ENCODE peak calls at places on chromosomes 13 and 19, in seven cellular contexts. One of them, this sample, is unnamed.

GRCh38 chr19:12786149-12786870 is 5.0 kb upstream of the JUNB start:
- DNase-seq in fibroblast of lung: no peak
- DNase-seq in PC-3: peak
- DNase-seq in ovary: no peak
- DNase-seq in AG04450: no peak
- DNase-seq in PC-9: peak
- DNase-seq in neural crest cell: no peak
- DNase-seq in this sample: no peak

GRCh38 chr19:33508941-33509614 is 12.5 kb downstream of the PEPD start:
- DNase-seq in fibroblast of lung: no peak
- DNase-seq in PC-3: no peak
- DNase-seq in ovary: no peak
- DNase-seq in AG04450: no peak
- DNase-seq in PC-9: no peak
- DNase-seq in neural crest cell: no peak
- DNase-seq in this sample: peak

GRCh38 chr19:36113895-36114762 is 546 bp downstream of the POLR2I start:
- DNase-seq in fibroblast of lung: peak
- DNase-seq in PC-3: peak
- DNase-seq in ovary: peak
- DNase-seq in AG04450: no peak
- DNase-seq in PC-9: peak
- DNase-seq in neural crest cell: no peak
- DNase-seq in this sample: peak

GRCh38 chr13:111491659-111492058 is 171.2 kb downstream of the TEX29 start:
- DNase-seq in fibroblast of lung: no peak
- DNase-seq in PC-3: no peak
- DNase-seq in ovary: no peak
- DNase-seq in AG04450: no peak
- DNase-seq in PC-9: no peak
- DNase-seq in neural crest cell: no peak
- DNase-seq in this sample: no peak

GRCh38 chr13:39040206-39040605 is 1.9 kb downstream of the NHLRC3 start:
- DNase-seq in fibroblast of lung: peak
- DNase-seq in PC-3: no peak
- DNase-seq in ovary: no peak
- DNase-seq in AG04450: no peak
- DNase-seq in PC-9: no peak
- DNase-seq in neural crest cell: no peak
- DNase-seq in this sample: no peak

GRCh38 chr19:343941-344624 is 513 bp downstream of the MIER2 start:
- DNase-seq in fibroblast of lung: peak
- DNase-seq in PC-3: no peak
- DNase-seq in ovary: peak
- DNase-seq in AG04450: no peak
- DNase-seq in PC-9: no peak
- DNase-seq in neural crest cell: peak
- DNase-seq in this sample: no peak

GRCh38 chr19:36060430-36060829 is 5.7 kb downstream of the WDR62 start:
- DNase-seq in fibroblast of lung: peak
- DNase-seq in PC-3: peak
- DNase-seq in ovary: peak
- DNase-seq in AG04450: peak
- DNase-seq in PC-9: peak
- DNase-seq in neural crest cell: peak
- DNase-seq in this sample: peak

GRCh38 chr13:101930331-101930730 is 471.5 kb downstream of the FGF14 start:
- DNase-seq in fibroblast of lung: no peak
- DNase-seq in PC-3: no peak
- DNase-seq in ovary: no peak
- DNase-seq in AG04450: no peak
- DNase-seq in PC-9: no peak
- DNase-seq in neural crest cell: no peak
- DNase-seq in this sample: peak

GRCh38 chr13:94305463-94305862 is 174.0 kb downstream of the DCT start:
- DNase-seq in fibroblast of lung: peak
- DNase-seq in PC-3: peak
- DNase-seq in ovary: no peak
- DNase-seq in AG04450: no peak
- DNase-seq in PC-9: no peak
- DNase-seq in neural crest cell: no peak
- DNase-seq in this sample: peak

GRCh38 chr13:112397108-112397507 is 21.0 kb downstream of the SPACA7 start:
- DNase-seq in fibroblast of lung: no peak
- DNase-seq in PC-3: no peak
- DNase-seq in ovary: no peak
- DNase-seq in AG04450: no peak
- DNase-seq in PC-9: no peak
- DNase-seq in neural crest cell: no peak
- DNase-seq in this sample: no peak

GRCh38 chr13:29513981-29514719 is 81.3 kb downstream of the SLC7A1 start:
- DNase-seq in fibroblast of lung: no peak
- DNase-seq in PC-3: no peak
- DNase-seq in ovary: no peak
- DNase-seq in AG04450: no peak
- DNase-seq in PC-9: no peak
- DNase-seq in neural crest cell: no peak
- DNase-seq in this sample: no peak

GRCh38 chr19:7679017-7679720 is 1.5 kb upstream of the TRAPPC5 start:
- DNase-seq in fibroblast of lung: no peak
- DNase-seq in PC-3: peak
- DNase-seq in ovary: no peak
- DNase-seq in AG04450: no peak
- DNase-seq in PC-9: no peak
- DNase-seq in neural crest cell: no peak
- DNase-seq in this sample: no peak

DNA sequence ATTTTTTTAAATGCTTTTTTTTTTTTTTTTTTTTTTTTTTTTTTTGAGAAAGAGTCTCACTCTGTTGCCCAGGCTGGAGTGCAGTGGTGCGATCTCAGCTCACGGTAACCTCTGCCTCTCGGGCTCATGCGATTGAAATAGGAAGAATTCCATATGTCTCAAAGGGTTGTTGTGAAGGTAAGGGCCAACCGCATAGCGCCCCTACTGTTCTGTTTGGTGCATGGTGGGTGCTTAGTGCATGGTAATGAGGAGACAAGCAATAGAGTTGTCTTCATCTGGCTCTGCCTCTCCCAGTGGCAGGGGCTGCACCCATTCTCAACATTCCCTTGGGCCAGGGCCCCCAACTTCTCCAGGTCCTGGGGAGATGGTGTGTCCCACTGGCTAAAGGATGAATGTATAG is 68.7 kb downstream of the RASL11A start:
- DNase-seq in fibroblast of lung: peak
- DNase-seq in PC-3: peak
- DNase-seq in ovary: no peak
- DNase-seq in AG04450: no peak
- DNase-seq in PC-9: no peak
- DNase-seq in neural crest cell: peak
- DNase-seq in this sample: no peak
- TF ChIP-seq CTCF in fibroblast of lung: peak
- TF ChIP-seq CTCF in PC-3: peak
- TF ChIP-seq CTCF in ovary: no peak
- TF ChIP-seq CTCF in AG04450: peak
- TF ChIP-seq CTCF in PC-9: peak
- TF ChIP-seq CTCF in neural crest cell: peak
- TF ChIP-seq CTCF in this sample: peak

GRCh38 chr19:11020423-11020822 is 59.6 kb downstream of the SMARCA4 start:
- DNase-seq in fibroblast of lung: no peak
- DNase-seq in PC-3: no peak
- DNase-seq in ovary: no peak
- DNase-seq in AG04450: no peak
- DNase-seq in PC-9: no peak
- DNase-seq in neural crest cell: no peak
- DNase-seq in this sample: no peak

GRCh38 chr19:11021760-11022144 is 60.9 kb downstream of the SMARCA4 start:
- DNase-seq in fibroblast of lung: no peak
- DNase-seq in PC-3: no peak
- DNase-seq in ovary: no peak
- DNase-seq in AG04450: no peak
- DNase-seq in PC-9: no peak
- DNase-seq in neural crest cell: no peak
- DNase-seq in this sample: no peak

GRCh38 chr19:11023016-11023415 is 62.2 kb downstream of the SMARCA4 start:
- DNase-seq in fibroblast of lung: no peak
- DNase-seq in PC-3: no peak
- DNase-seq in ovary: no peak
- DNase-seq in AG04450: no peak
- DNase-seq in PC-9: no peak
- DNase-seq in neural crest cell: no peak
- DNase-seq in this sample: no peak

GRCh38 chr19:11019824-11020223 is 59.0 kb downstream of the SMARCA4 start:
- DNase-seq in fibroblast of lung: no peak
- DNase-seq in PC-3: no peak
- DNase-seq in ovary: no peak
- DNase-seq in AG04450: no peak
- DNase-seq in PC-9: no peak
- DNase-seq in neural crest cell: no peak
- DNase-seq in this sample: no peak

DNA sequence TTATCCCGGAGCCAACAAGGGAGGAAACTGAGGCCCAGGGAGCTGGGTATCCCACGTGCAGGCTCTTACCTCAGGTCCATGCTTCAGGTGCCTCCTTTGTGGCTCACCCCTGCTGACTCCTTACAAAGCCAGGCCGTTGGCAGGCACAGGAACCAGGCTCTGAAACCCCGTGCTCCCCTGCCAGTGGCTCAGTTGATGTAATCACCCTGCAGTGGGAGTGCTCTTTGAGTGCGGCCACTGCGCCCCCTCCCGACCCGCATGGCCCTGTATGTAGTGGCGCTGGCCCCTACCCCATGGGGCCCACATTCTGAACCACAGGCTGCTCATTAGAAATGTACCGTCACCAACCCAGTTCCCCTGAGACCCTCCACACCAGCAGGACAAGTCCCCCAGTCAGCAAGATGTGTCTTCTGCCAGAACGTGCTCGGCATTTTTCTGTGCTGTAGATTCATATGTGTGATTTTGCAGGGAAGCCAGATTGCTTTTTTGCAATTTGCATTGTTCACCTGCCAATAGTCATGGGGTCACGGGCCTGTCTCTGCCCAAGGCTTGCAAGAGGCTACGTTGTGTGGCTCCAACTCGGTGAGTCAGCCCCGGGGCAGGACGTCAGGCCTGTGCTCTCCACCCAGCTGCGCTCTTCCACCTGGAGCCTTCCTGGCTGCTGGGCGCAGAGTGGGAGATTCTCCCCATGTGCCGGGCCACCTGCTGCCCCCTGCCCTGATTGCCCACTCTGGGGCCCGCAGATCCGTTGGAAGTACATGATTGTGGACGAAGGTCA is 60.3 kb downstream of the SMARCA4 start:
- DNase-seq in fibroblast of lung: no peak
- DNase-seq in PC-3: no peak
- DNase-seq in ovary: no peak
- DNase-seq in AG04450: no peak
- DNase-seq in PC-9: no peak
- DNase-seq in neural crest cell: no peak
- DNase-seq in this sample: no peak
- TF ChIP-seq CTCF in fibroblast of lung: no peak
- TF ChIP-seq CTCF in PC-3: no peak
- TF ChIP-seq CTCF in ovary: no peak
- TF ChIP-seq CTCF in AG04450: no peak
- TF ChIP-seq CTCF in PC-9: no peak
- TF ChIP-seq CTCF in neural crest cell: no peak
- TF ChIP-seq CTCF in this sample: no peak

DNA sequence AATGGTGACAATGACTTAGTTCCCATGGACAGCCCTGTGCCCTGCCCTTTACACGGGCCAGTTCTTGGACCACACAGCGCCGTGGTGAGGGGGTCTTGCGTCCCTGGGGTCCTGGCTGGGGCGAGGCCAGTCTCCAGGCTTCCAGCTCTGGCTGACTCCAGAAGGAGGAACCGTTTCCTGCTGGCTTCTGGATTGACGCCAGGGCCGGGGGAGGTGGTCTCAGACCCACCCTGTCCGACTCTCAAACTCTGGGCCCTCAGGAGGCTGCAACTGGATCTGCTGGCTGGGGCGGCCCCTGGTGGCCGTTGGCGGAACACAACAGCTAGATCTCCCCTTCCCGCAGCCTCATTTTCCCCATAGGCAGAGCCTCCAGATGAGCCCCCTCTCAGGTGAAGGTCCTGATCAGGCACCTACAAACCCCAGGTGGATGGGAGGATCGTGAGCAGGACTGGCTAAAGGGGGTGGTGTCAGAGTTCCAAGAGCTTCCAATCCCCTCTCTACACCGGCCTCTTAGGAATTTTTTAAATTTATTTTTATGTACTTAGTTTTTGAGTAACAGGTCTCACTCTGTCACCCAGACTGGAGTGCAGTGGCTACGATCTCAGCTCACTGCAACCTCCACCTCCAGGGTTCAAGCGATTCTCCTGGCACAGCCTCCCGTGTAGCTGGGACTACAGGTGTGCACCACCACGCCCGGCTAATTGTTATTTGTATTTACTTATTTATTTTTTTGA is 8.0 kb downstream of the CCDC194 start:
- DNase-seq in fibroblast of lung: peak
- DNase-seq in PC-3: peak
- DNase-seq in ovary: peak
- DNase-seq in AG04450: no peak
- DNase-seq in PC-9: peak
- DNase-seq in neural crest cell: peak
- DNase-seq in this sample: no peak
- TF ChIP-seq CTCF in fibroblast of lung: peak
- TF ChIP-seq CTCF in PC-3: peak
- TF ChIP-seq CTCF in ovary: peak
- TF ChIP-seq CTCF in AG04450: peak
- TF ChIP-seq CTCF in PC-9: peak
- TF ChIP-seq CTCF in neural crest cell: peak
- TF ChIP-seq CTCF in this sample: peak

GRCh38 chr19:6551607-6552450 is 21.0 kb downstream of the TNFSF9 start:
- DNase-seq in fibroblast of lung: no peak
- DNase-seq in PC-3: no peak
- DNase-seq in ovary: no peak
- DNase-seq in AG04450: no peak
- DNase-seq in PC-9: no peak
- DNase-seq in neural crest cell: peak
- DNase-seq in this sample: no peak
- TF ChIP-seq CTCF in fibroblast of lung: no peak
- TF ChIP-seq CTCF in PC-3: no peak
- TF ChIP-seq CTCF in ovary: no peak
- TF ChIP-seq CTCF in AG04450: no peak
- TF ChIP-seq CTCF in PC-9: no peak
- TF ChIP-seq CTCF in neural crest cell: peak
- TF ChIP-seq CTCF in this sample: no peak

DNA sequence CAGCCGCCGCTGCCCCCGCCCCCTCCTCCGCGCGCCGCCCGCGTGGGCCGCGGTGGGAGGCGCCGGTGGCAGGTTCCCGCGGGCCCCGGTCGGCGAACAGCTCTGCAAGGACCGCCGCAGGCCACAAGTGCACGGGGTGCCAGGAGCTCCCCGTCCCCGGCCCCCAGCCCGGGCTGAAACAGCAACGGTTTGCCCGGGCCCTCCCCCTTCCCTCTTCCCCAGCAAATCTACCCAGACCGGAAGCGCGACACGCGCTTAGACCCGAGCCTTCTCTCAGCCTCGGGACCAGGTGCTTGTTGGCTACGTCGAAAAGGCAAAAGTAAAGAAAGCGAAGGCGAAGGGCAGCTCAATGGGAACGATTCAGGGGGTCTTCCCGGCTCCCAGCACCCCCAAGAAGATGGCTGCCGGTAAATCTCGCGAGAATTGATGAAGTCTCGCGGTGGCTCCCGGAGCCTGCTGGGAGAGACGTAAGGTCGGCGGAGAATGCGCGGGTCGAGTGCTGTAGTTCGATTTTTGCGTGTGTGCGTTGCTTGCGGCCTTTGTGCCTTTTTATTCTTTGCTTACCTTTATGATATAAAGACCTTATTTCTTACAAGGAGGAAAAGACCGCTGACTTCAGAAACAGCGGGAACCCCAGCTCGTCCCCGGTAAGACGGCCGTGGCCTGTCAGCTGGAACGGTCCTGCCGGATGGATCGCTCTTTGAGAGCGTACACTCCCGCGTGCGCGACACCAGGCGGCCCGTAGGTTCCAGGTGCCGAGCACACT is at the start of gene RBM26:
- DNase-seq in fibroblast of lung: peak
- DNase-seq in PC-3: peak
- DNase-seq in ovary: peak
- DNase-seq in AG04450: peak
- DNase-seq in PC-9: peak
- DNase-seq in neural crest cell: peak
- DNase-seq in this sample: peak
- TF ChIP-seq CTCF in fibroblast of lung: peak
- TF ChIP-seq CTCF in PC-3: no peak
- TF ChIP-seq CTCF in ovary: no peak
- TF ChIP-seq CTCF in AG04450: no peak
- TF ChIP-seq CTCF in PC-9: no peak
- TF ChIP-seq CTCF in neural crest cell: no peak
- TF ChIP-seq CTCF in this sample: no peak

This sample was measured in HFFc6.